ENCODE peak calls at places on chromosomes 5 and 9, in four cellular contexts. V is WTC11, M is SK-N-SH, B is H1. Y is an unnamed sample.

GRCh38 chr5:33309076-33309475 is 131.7 kb upstream of the TARS1 start:
- DNase-seq in B (no peak), M (no peak), V (no peak), Y (no peak)

GRCh38 chr5:56829137-56829536 is 13.8 kb downstream of the MAP3K1 start:
- DNase-seq in V (no peak), M (no peak), B (no peak), Y (peak)

GRCh38 chr9:109934499-109935214 is 154.7 kb downstream of the PALM2AKAP2 start:
- DNase-seq in V (no peak), M (no peak), B (peak), Y (no peak)

GRCh38 chr5:69450116-69450515 is 35.2 kb downstream of the MARVELD2 start:
- DNase-seq in B (no peak), M (no peak), V (no peak), Y (no peak)

GRCh38 chr5:57586649-57587048 is 104.0 kb upstream of the ACTBL2 start:
- DNase-seq in B (no peak), M (no peak), V (no peak), Y (no peak)

GRCh38 chr9:89001917-89002540 is 10.8 kb downstream of the S1PR3 start:
- DNase-seq in M (no peak), V (no peak), B (peak), Y (no peak)

GRCh38 chr9:83012160-83012559 is 50.8 kb downstream of the RASEF start:
- DNase-seq in V (no peak), M (no peak), B (no peak), Y (no peak)

GRCh38 chr9:89798546-89799120 is 193.8 kb downstream of the GADD45G start:
- DNase-seq in V (no peak), M (no peak), B (no peak), Y (no peak)

GRCh38 chr5:6355294-6355693 is 23.1 kb downstream of the MED10 start:
- DNase-seq in B (no peak), V (no peak), M (no peak), Y (no peak)

GRCh38 chr9:87063246-87063645 is 115.9 kb upstream of the GAS1 start:
- DNase-seq in V (no peak), B (no peak), M (no peak), Y (no peak)

GRCh38 chr9:125829743-125830142 is 82.6 kb downstream of the PBX3 start:
- DNase-seq in M (peak), B (no peak), V (no peak), Y (no peak)

GRCh38 chr5:165559645-165560044 is 2054.2 kb downstream of the MAT2B start:
- DNase-seq in M (no peak), B (no peak), V (no peak), Y (no peak)

GRCh38 chr9:76257224-76257794 is 136.9 kb downstream of the RFK start:
- DNase-seq in B (no peak), M (no peak), V (no peak), Y (no peak)

GRCh38 chr5:56305551-56305950 is 72.4 kb upstream of the ANKRD55 start:
- DNase-seq in V (no peak), M (peak), B (no peak), Y (no peak)

GRCh38 chr5:151030377-151030776 is 10.0 kb downstream of the GPX3 start:
- DNase-seq in V (no peak), B (no peak), M (no peak), Y (no peak)

GRCh38 chr9:129222691-129223218 is 44.7 kb upstream of the IER5L start:
- DNase-seq in B (no peak), M (no peak), V (no peak), Y (no peak)

GRCh38 chr5:7615566-7616061 is 219.7 kb downstream of the ADCY2 start:
- DNase-seq in V (no peak), M (no peak), B (no peak), Y (no peak)
- TF ChIP-seq TEAD4 in V (no peak), M (no peak), B (no peak), Y (no peak)

DNA sequence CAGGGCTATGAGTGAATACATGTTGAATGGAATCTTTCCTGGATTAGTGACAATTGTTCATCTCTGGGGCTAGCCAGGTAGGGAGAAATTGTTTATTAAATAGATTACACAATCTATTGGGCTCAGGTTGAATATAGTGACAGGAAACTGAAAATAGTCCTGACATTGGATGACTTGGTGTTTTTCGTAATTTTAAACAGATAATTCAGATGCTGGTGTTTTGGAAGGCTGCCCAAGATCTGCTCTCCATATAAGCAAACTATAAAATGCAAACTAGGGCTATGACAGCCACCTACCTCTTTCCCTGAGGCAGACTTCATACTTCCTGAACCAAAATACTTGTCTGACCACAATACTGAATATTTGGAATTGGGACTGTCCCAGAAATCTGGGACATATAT is 99.1 kb downstream of the ENC1 start:
- DNase-seq in M (no peak), V (no peak), B (no peak), Y (no peak)
- TF ChIP-seq TEAD4 in M (no peak), V (no peak), B (no peak), Y (no peak)

GRCh38 chr5:73282383-73282782 is 109.4 kb downstream of the TMEM174 start:
- DNase-seq in M (no peak), B (no peak), V (no peak), Y (no peak)
- TF ChIP-seq TEAD4 in M (no peak), B (no peak), V (no peak), Y (no peak)

DNA sequence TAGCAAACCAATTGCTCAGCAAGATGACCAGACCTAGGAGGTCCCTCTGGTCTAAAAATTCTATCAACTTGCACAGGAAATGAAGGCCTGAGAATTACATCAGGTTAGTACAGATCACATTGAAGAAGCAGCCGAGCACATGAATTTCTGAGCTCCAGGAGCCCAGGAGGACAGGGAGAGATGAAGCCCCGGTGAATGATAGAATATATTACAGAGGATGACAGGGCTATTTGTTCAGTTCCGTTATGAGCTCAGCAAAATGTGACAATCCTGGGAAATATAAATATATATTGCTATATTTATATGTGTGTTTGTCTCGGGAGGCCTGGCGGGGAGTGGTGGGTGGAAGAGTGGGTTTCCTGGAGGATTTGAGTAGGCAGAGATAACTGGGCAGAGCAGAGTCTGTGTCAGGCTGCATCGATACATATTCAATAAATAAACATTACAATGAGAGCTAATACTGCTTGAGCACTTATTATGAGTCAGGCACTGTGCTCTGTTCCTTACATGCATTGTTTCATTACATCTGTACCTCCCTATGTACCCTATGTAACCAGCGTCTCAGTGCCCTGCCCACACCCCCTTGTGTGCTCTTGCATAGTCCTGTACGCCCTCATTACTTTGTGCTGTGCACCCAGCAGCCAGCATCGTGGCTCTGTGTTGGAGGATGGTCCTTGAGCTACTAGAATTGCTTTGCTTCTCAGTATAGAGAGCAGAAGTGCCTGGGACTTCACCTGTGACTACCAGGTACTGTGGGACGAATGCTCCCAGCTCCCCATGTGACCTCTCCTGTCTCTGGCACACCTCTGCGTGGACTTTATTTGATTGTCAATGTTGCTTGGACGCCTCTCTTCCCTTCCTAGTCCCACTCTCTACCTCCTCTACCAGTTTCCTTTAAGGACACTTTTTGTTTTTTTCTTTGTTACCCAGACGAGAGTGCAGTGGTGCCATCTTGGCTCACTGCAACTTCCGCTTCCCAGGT is 58.1 kb upstream of the KLF9 start:
- DNase-seq in B (no peak), M (no peak), V (no peak), Y (no peak)
- TF ChIP-seq TEAD4 in B (no peak), M (no peak), V (no peak), Y (no peak)

GRCh38 chr9:111601237-111602018 is 2.0 kb upstream of the PTGR1 start:
- DNase-seq in V (no peak), M (no peak), B (no peak), Y (peak)
- TF ChIP-seq TEAD4 in V (no peak), M (no peak), B (no peak), Y (no peak)

GRCh38 chr5:41856644-41857491 is 13.4 kb downstream of the OXCT1 start:
- DNase-seq in V (peak), B (peak), M (peak), Y (peak)
- TF ChIP-seq TEAD4 in V (no peak), B (no peak), M (no peak), Y (no peak)

GRCh38 chr5:80408475-80408875 is 611 bp downstream of the ZFYVE16 start:
- DNase-seq in B (no peak), M (peak), V (peak), Y (peak)
- TF ChIP-seq TEAD4 in B (no peak), M (no peak), V (no peak), Y (no peak)

DNA sequence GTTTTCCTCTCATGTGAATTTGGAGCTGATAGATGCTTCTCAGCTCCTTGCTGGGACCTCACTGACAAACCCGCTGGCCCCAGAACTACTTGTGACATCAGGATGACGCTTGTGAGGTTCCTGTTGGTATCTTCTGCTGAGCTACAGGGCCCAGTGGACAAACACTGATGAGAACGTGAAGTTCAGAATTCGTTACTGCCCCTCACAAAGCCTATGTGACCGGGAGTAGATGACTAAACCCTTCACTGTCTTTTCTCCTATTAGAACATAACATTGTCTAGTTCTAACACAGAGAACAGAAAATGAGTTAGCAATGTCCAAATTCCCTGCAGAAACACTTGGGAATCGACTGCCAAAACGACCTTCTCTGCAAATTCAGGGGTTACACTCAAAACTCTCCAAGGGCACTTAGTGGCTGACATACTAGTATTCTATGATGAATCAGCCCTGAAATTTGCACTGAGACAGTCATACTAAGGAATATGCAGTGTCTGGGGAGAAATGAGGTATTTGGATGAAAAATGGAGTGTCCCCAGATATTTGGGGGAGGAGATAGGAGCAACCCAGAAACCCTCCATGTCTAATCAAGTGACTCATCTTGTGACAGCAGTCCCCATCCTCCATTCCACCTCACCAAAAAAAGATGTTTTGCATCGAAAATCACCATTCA is 143.2 kb upstream of the TRIM32 start:
- DNase-seq in B (no peak), M (no peak), V (no peak), Y (no peak)
- TF ChIP-seq TEAD4 in B (no peak), M (no peak), V (no peak), Y (no peak)

DNA sequence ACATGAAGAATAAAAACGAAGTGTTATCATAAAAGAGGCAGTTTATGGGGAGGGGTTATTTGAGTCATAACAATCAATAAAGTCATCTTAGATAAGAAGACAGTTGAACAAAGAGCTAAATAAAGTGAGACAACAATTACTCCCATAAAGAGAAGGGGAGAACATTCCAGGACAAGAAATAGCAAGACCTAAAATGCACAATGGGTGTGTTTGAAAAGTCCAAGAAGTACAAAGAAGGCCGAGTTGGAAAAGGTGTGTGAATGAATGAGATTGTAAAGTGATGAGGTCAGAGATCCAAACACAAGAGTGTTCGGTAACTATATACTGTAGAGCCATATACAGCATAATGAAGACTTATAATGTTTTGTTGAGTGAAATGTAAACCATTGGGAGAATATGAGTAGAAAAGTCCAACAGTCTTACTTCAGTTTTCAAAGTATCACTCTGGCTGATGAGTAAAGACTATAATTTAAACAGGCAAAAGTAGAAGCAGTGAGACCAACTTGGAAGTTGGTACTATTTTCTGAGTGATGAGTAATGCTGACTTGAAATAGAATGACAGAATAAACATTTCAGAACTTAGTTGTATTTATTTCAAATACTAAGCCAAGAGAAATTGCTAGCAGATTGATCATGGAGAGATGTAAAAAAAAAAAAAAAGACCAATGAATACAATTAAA is 868.7 kb upstream of the CDH9 start:
- DNase-seq in B (no peak), M (no peak), V (no peak), Y (no peak)
- TF ChIP-seq TEAD4 in B (no peak), M (no peak), V (no peak), Y (no peak)